ENCODE peak calls at places on chromosomes 2 and 18, in nine cellular contexts. One of them, this sample, is unnamed.

GRCh38 chr2:43246641-43247040 is 20.2 kb upstream of the ZFP36L2 start:
- DNase-seq in spleen: no peak
- DNase-seq in ascending aorta: no peak
- DNase-seq in AG09309: no peak
- DNase-seq in astrocyte: no peak
- DNase-seq in neural progenitor cell: no peak
- DNase-seq in coronary artery: no peak
- DNase-seq in HCT116: no peak
- DNase-seq in fibroblast of the aortic adventitia: no peak
- DNase-seq in this sample: no peak

GRCh38 chr2:64586883-64587481 is 62.9 kb downstream of the AFTPH start:
- DNase-seq in fibroblast of the aortic adventitia: peak; percentile 82
- DNase-seq in spleen: no peak
- DNase-seq in neural progenitor cell: peak; percentile 65
- DNase-seq in astrocyte: peak; percentile 47
- DNase-seq in AG09309: peak; percentile 27
- DNase-seq in coronary artery: no peak
- DNase-seq in ascending aorta: no peak
- DNase-seq in HCT116: peak; percentile 34
- DNase-seq in this sample: peak; percentile 63

GRCh38 chr2:39919511-39920317 is 140.7 kb upstream of the THUMPD2 start:
- DNase-seq in coronary artery: no peak
- DNase-seq in HCT116: no peak
- DNase-seq in spleen: no peak
- DNase-seq in fibroblast of the aortic adventitia: no peak
- DNase-seq in neural progenitor cell: no peak
- DNase-seq in astrocyte: no peak
- DNase-seq in ascending aorta: no peak
- DNase-seq in AG09309: no peak
- DNase-seq in this sample: no peak

GRCh38 chr2:46336560-46336959 is 39.4 kb downstream of the EPAS1 start:
- DNase-seq in coronary artery: no peak
- DNase-seq in astrocyte: peak; percentile 53
- DNase-seq in fibroblast of the aortic adventitia: peak; percentile 72
- DNase-seq in HCT116: no peak
- DNase-seq in spleen: no peak
- DNase-seq in ascending aorta: peak; percentile 73
- DNase-seq in AG09309: no peak
- DNase-seq in neural progenitor cell: no peak
- DNase-seq in this sample: no peak

GRCh38 chr2:58535182-58535581 is 294.1 kb upstream of the FANCL start:
- DNase-seq in coronary artery: no peak
- DNase-seq in HCT116: no peak
- DNase-seq in astrocyte: no peak
- DNase-seq in ascending aorta: no peak
- DNase-seq in spleen: no peak
- DNase-seq in fibroblast of the aortic adventitia: no peak
- DNase-seq in AG09309: no peak
- DNase-seq in neural progenitor cell: peak; percentile 68
- DNase-seq in this sample: no peak

GRCh38 chr18:25646971-25647370 is 295.0 kb upstream of the ZNF521 start:
- DNase-seq in fibroblast of the aortic adventitia: peak; percentile 67
- DNase-seq in astrocyte: peak; percentile 94
- DNase-seq in ascending aorta: no peak
- DNase-seq in coronary artery: no peak
- DNase-seq in AG09309: peak; percentile 76
- DNase-seq in spleen: no peak
- DNase-seq in neural progenitor cell: no peak
- DNase-seq in HCT116: no peak
- DNase-seq in this sample: no peak

GRCh38 chr2:171225302-171225980 is 64.7 kb upstream of the TLK1 start:
- DNase-seq in coronary artery: no peak
- DNase-seq in ascending aorta: no peak
- DNase-seq in HCT116: peak; percentile 88
- DNase-seq in fibroblast of the aortic adventitia: peak; percentile 92
- DNase-seq in neural progenitor cell: no peak
- DNase-seq in AG09309: peak; percentile 74
- DNase-seq in astrocyte: peak; percentile 94
- DNase-seq in spleen: no peak
- DNase-seq in this sample: peak; percentile 92

GRCh38 chr2:160257015-160257741 is 57.1 kb upstream of the ITGB6 start:
- DNase-seq in HCT116: no peak
- DNase-seq in ascending aorta: no peak
- DNase-seq in astrocyte: peak; percentile 41
- DNase-seq in neural progenitor cell: no peak
- DNase-seq in spleen: no peak
- DNase-seq in fibroblast of the aortic adventitia: peak; percentile 45
- DNase-seq in AG09309: no peak
- DNase-seq in coronary artery: no peak
- DNase-seq in this sample: peak; percentile 70

GRCh38 chr2:207465894-207466293 is 63.9 kb upstream of the CREB1 start:
- DNase-seq in fibroblast of the aortic adventitia: no peak
- DNase-seq in coronary artery: no peak
- DNase-seq in AG09309: no peak
- DNase-seq in astrocyte: no peak
- DNase-seq in HCT116: no peak
- DNase-seq in ascending aorta: no peak
- DNase-seq in neural progenitor cell: no peak
- DNase-seq in spleen: no peak
- DNase-seq in this sample: peak; percentile 25

GRCh38 chr2:238162516-238163441 is 4.0 kb downstream of the ERFE start:
- DNase-seq in spleen: peak; percentile 71
- DNase-seq in AG09309: no peak
- DNase-seq in coronary artery: no peak
- DNase-seq in ascending aorta: peak; percentile 62
- DNase-seq in neural progenitor cell: no peak
- DNase-seq in HCT116: no peak
- DNase-seq in fibroblast of the aortic adventitia: no peak
- DNase-seq in astrocyte: no peak
- DNase-seq in this sample: no peak

GRCh38 chr2:216149741-216150140 is 40.6 kb downstream of the XRCC5 start:
- DNase-seq in ascending aorta: no peak
- DNase-seq in astrocyte: peak; percentile 81
- DNase-seq in HCT116: no peak
- DNase-seq in coronary artery: no peak
- DNase-seq in spleen: no peak
- DNase-seq in neural progenitor cell: no peak
- DNase-seq in fibroblast of the aortic adventitia: peak; percentile 63
- DNase-seq in AG09309: no peak
- DNase-seq in this sample: peak; percentile 57

GRCh38 chr2:161576421-161576820 is 47.8 kb upstream of the SLC4A10 start:
- DNase-seq in neural progenitor cell: peak; percentile 45
- DNase-seq in astrocyte: no peak
- DNase-seq in AG09309: no peak
- DNase-seq in spleen: no peak
- DNase-seq in fibroblast of the aortic adventitia: no peak
- DNase-seq in coronary artery: no peak
- DNase-seq in HCT116: peak; percentile 24
- DNase-seq in ascending aorta: no peak
- DNase-seq in this sample: no peak

GRCh38 chr18:45920367-45920766 is 46.8 kb downstream of the EPG5 start:
- DNase-seq in HCT116: no peak
- DNase-seq in coronary artery: no peak
- DNase-seq in astrocyte: peak; percentile 51
- DNase-seq in neural progenitor cell: no peak
- DNase-seq in fibroblast of the aortic adventitia: peak; percentile 84
- DNase-seq in spleen: peak; percentile 83
- DNase-seq in ascending aorta: peak; percentile 76
- DNase-seq in AG09309: peak; percentile 73
- DNase-seq in this sample: peak; percentile 87

GRCh38 chr2:221708916-221709315 is 136.8 kb upstream of the EPHA4 start:
- DNase-seq in fibroblast of the aortic adventitia: no peak
- DNase-seq in ascending aorta: no peak
- DNase-seq in HCT116: no peak
- DNase-seq in spleen: no peak
- DNase-seq in astrocyte: no peak
- DNase-seq in coronary artery: no peak
- DNase-seq in neural progenitor cell: no peak
- DNase-seq in AG09309: no peak
- DNase-seq in this sample: no peak

GRCh38 chr2:175837046-175837445 is 165.0 kb downstream of the LNPK start:
- DNase-seq in HCT116: no peak
- DNase-seq in fibroblast of the aortic adventitia: peak; percentile 90
- DNase-seq in ascending aorta: no peak
- DNase-seq in coronary artery: no peak
- DNase-seq in AG09309: peak; percentile 67
- DNase-seq in astrocyte: peak; percentile 94
- DNase-seq in spleen: no peak
- DNase-seq in neural progenitor cell: no peak
- DNase-seq in this sample: peak; percentile 55

GRCh38 chr2:63093512-63093911 is 42.9 kb downstream of the OTX1 start:
- DNase-seq in AG09309: no peak
- DNase-seq in fibroblast of the aortic adventitia: no peak
- DNase-seq in neural progenitor cell: peak; percentile 63
- DNase-seq in coronary artery: no peak
- DNase-seq in spleen: no peak
- DNase-seq in astrocyte: no peak
- DNase-seq in HCT116: no peak
- DNase-seq in ascending aorta: no peak
- DNase-seq in this sample: no peak

GRCh38 chr2:201768918-201769317 is 11.8 kb downstream of the ALS2 start:
- DNase-seq in spleen: no peak
- DNase-seq in AG09309: peak; percentile 21
- DNase-seq in astrocyte: peak; percentile 67
- DNase-seq in neural progenitor cell: no peak
- DNase-seq in HCT116: no peak
- DNase-seq in coronary artery: no peak
- DNase-seq in ascending aorta: no peak
- DNase-seq in fibroblast of the aortic adventitia: peak; percentile 66
- DNase-seq in this sample: no peak

GRCh38 chr2:29766191-29766590 is 155.2 kb downstream of the ALK start:
- DNase-seq in coronary artery: no peak
- DNase-seq in ascending aorta: no peak
- DNase-seq in spleen: no peak
- DNase-seq in HCT116: no peak
- DNase-seq in astrocyte: peak; percentile 79
- DNase-seq in neural progenitor cell: no peak
- DNase-seq in fibroblast of the aortic adventitia: no peak
- DNase-seq in AG09309: no peak
- DNase-seq in this sample: peak; percentile 80

GRCh38 chr2:66525609-66526008 is 90.7 kb downstream of the MEIS1 start:
- DNase-seq in AG09309: no peak
- DNase-seq in neural progenitor cell: no peak
- DNase-seq in ascending aorta: no peak
- DNase-seq in astrocyte: no peak
- DNase-seq in coronary artery: no peak
- DNase-seq in fibroblast of the aortic adventitia: no peak
- DNase-seq in spleen: no peak
- DNase-seq in HCT116: no peak
- DNase-seq in this sample: no peak
- H3K4me3 ChIP-seq in AG09309: no peak overlapping the region
- H3K4me3 ChIP-seq in neural progenitor cell: no peak overlapping the region
- H3K4me3 ChIP-seq in ascending aorta: no peak overlapping the region
- H3K4me3 ChIP-seq in astrocyte: no peak overlapping the region
- H3K4me3 ChIP-seq in coronary artery: no peak overlapping the region
- H3K4me3 ChIP-seq in fibroblast of the aortic adventitia: no peak overlapping the region
- H3K4me3 ChIP-seq in spleen: no peak overlapping the region
- H3K4me3 ChIP-seq in HCT116: no peak overlapping the region
- H3K4me3 ChIP-seq in this sample: no peak overlapping the region

DNA sequence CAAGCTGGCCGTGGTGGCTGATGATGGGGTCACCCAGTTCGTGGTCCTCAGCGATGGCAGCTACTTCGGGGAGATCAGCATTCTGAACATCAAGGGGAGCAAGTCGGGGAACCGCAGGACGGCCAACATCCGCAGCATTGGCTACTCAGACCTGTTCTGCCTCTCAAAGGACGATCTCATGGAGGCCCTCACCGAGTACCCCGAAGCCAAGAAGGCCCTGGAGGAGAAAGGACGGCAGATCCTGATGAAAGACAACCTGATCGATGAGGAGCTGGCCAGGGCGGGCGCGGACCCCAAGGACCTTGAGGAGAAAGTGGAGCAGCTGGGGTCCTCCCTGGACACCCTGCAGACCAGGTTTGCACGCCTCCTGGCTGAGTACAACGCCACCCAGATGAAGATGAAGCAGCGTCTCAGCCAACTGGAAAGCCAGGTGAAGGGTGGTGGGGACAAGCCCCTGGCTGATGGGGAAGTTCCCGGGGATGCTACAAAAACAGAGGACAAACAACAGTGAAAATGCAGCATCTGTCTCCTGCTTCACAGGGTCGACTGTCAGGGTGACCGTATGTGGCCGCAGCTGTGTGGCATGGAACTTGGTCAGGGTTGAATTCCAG is 47.8 kb upstream of the INPP4A start:
- DNase-seq in spleen: no peak
- DNase-seq in coronary artery: no peak
- DNase-seq in astrocyte: no peak
- DNase-seq in ascending aorta: no peak
- DNase-seq in AG09309: no peak
- DNase-seq in HCT116: no peak
- DNase-seq in neural progenitor cell: no peak
- DNase-seq in fibroblast of the aortic adventitia: no peak
- DNase-seq in this sample: no peak
- TF ChIP-seq CTCF in spleen: no peak
- TF ChIP-seq CTCF in coronary artery: no peak
- TF ChIP-seq CTCF in astrocyte: no peak
- TF ChIP-seq CTCF in ascending aorta: no peak
- TF ChIP-seq CTCF in AG09309: no peak
- TF ChIP-seq CTCF in HCT116: no peak
- TF ChIP-seq CTCF in neural progenitor cell: no peak
- TF ChIP-seq CTCF in fibroblast of the aortic adventitia: no peak
- TF ChIP-seq CTCF in this sample: no peak

DNA sequence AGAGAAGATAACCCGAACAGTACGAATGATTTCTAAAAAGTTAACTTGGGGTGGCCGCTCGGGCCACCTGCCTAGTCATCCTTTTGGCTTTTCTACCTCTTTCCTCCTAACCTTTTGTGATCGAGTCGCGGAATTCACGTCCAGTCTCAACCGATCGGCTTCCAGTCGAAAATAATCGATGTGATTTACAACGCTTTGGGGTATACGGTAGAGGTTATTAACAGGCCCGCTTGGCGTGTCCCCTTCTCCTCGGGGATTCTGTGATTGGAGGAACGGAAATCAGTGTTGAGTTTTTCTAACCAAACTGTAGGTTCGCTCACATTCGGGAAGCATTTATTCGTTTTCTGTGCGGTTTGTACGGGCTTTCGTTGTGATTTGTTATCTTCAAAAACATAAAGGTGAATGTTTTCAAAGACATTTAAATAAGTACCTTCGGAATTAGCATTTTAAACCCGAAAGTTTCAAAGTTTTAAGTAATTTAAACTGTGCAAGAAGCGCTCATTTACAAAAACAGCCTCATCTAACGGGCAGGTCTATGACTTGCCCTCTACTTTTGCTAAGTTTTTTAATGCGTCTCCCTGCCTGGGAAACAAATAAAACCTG is 588 bp upstream of the FOXI3 start:
- DNase-seq in astrocyte: peak; percentile 3
- DNase-seq in coronary artery: no peak
- DNase-seq in fibroblast of the aortic adventitia: peak; percentile 26
- DNase-seq in spleen: no peak
- DNase-seq in neural progenitor cell: peak; percentile 64
- DNase-seq in AG09309: no peak
- DNase-seq in ascending aorta: no peak
- DNase-seq in HCT116: no peak
- DNase-seq in this sample: peak; percentile 15
- H3K4me3 ChIP-seq in astrocyte: no peak overlapping the region
- H3K4me3 ChIP-seq in coronary artery: peak overlapping the region; percentile 69
- H3K4me3 ChIP-seq in fibroblast of the aortic adventitia: no peak overlapping the region
- H3K4me3 ChIP-seq in spleen: peak overlapping the region; percentile 44
- H3K4me3 ChIP-seq in neural progenitor cell: peak overlapping the region; percentile 70
- H3K4me3 ChIP-seq in AG09309: no peak overlapping the region
- H3K4me3 ChIP-seq in ascending aorta: peak overlapping the region; percentile 55
- H3K4me3 ChIP-seq in HCT116: no peak overlapping the region
- H3K4me3 ChIP-seq in this sample: no peak overlapping the region

GRCh38 chr18:44098551-44099098 is 582.1 kb upstream of the SETBP1 start:
- DNase-seq in astrocyte: peak; percentile 31
- DNase-seq in fibroblast of the aortic adventitia: peak; percentile 70
- DNase-seq in coronary artery: no peak
- DNase-seq in HCT116: no peak
- DNase-seq in AG09309: peak; percentile 32
- DNase-seq in spleen: no peak
- DNase-seq in neural progenitor cell: peak; percentile 39
- DNase-seq in ascending aorta: no peak
- DNase-seq in this sample: peak; percentile 48
- TF ChIP-seq CTCF in astrocyte: peak; percentile 40
- TF ChIP-seq CTCF in fibroblast of the aortic adventitia: peak; percentile 54
- TF ChIP-seq CTCF in coronary artery: no peak
- TF ChIP-seq CTCF in HCT116: no peak
- TF ChIP-seq CTCF in AG09309: peak; percentile 62
- TF ChIP-seq CTCF in spleen: no peak
- TF ChIP-seq CTCF in neural progenitor cell: peak; percentile 42
- TF ChIP-seq CTCF in ascending aorta: no peak
- TF ChIP-seq CTCF in this sample: peak; percentile 56

This sample was measured in epithelial cell of esophagus.